ENCODE peak calls at places on chromosomes 13 and 19, in eight cellular contexts. W is left ventricle myocardium inferior, X is epithelial cell of proximal tubule, E is IMR-90, K is AG04449, M is mammary epithelial cell, O is pancreas, T is A549. P is an unnamed sample.

GRCh38 chr13:107842562-107843180 is 372.7 kb downstream of the LIG4 start:
- DNase-seq in M (peak; percentile 30), W (no peak), X (no peak), O (no peak), E (peak; percentile 58), T (no peak), K (no peak), P (no peak)

GRCh38 chr19:7690779-7691258 is 10.2 kb downstream of the TRAPPC5 start:
- DNase-seq in K (no peak), W (no peak), T (no peak), O (no peak), E (no peak), X (no peak), M (no peak), P (no peak)

GRCh38 chr13:44040754-44041100 is 161.0 kb downstream of the LACC1 start:
- DNase-seq in T (no peak), M (no peak), K (peak; percentile 10), W (no peak), E (peak; percentile 48), X (no peak), O (no peak), P (no peak)

GRCh38 chr19:6423499-6424189 is 967 bp downstream of the KHSRP start:
- DNase-seq in W (no peak), T (no peak), K (peak; percentile 4), E (peak; percentile 42), X (no peak), O (no peak), M (peak; percentile 43), P (peak; percentile 54)

GRCh38 chr19:40445945-40446784 is 2.0 kb upstream of the SERTAD3 start:
- DNase-seq in K (no peak), T (peak; percentile 73), X (no peak), W (no peak), M (peak; percentile 64), O (no peak), E (no peak), P (peak; percentile 70)

GRCh38 chr19:4991996-4992698 is 23.2 kb downstream of the KDM4B start:
- DNase-seq in E (no peak), T (no peak), O (no peak), W (no peak), M (no peak), X (no peak), K (no peak), P (no peak)

GRCh38 chr13:109010912-109011311 is 381.5 kb downstream of the MYO16 start:
- DNase-seq in O (no peak), E (no peak), X (no peak), M (no peak), T (no peak), W (no peak), K (no peak), P (no peak)

GRCh38 chr13:41700790-41701310 is 243.5 kb downstream of the RGCC start:
- DNase-seq in X (no peak), W (no peak), M (peak; percentile 35), T (peak; percentile 24), O (peak; percentile 20), K (peak; percentile 41), E (peak; percentile 66), P (peak; percentile 10)

GRCh38 chr13:67841071-67841470 is 610.9 kb upstream of the PCDH9 start:
- DNase-seq in K (no peak), T (no peak), M (no peak), W (no peak), O (no peak), E (no peak), X (no peak), P (no peak)

GRCh38 chr19:15280048-15280725 is 47.9 kb upstream of the EPHX3 start:
- DNase-seq in K (no peak), M (no peak), W (peak; percentile 69), T (no peak), X (no peak), O (no peak), E (peak; percentile 71), P (no peak)

GRCh38 chr19:12156254-12157058 is at the start of gene ZNF625:
- DNase-seq in T (no peak), M (peak; percentile 82), K (peak; percentile 24), W (peak; percentile 91), E (peak; percentile 87), O (peak; percentile 85), X (no peak), P (peak; percentile 88)

GRCh38 chr13:30033681-30034447 is 183.4 kb upstream of the UBL3 start:
- DNase-seq in E (peak; percentile 97), X (no peak), K (peak; percentile 85), W (no peak), M (peak; percentile 66), O (no peak), T (peak; percentile 29), P (peak; percentile 63)

GRCh38 chr19:29678484-29679106 is 13.3 kb downstream of the PLEKHF1 start:
- DNase-seq in T (no peak), E (no peak), M (no peak), O (no peak), X (no peak), K (no peak), W (peak; percentile 86), P (no peak)

GRCh38 chr19:31749231-31749630 is 400.0 kb upstream of the TSHZ3 start:
- DNase-seq in O (no peak), K (no peak), X (no peak), T (no peak), M (no peak), E (no peak), W (no peak), P (no peak)

GRCh38 chr19:31742249-31742648 is 393.0 kb upstream of the TSHZ3 start:
- DNase-seq in X (no peak), K (no peak), E (no peak), O (no peak), M (no peak), T (no peak), W (no peak), P (no peak)

GRCh38 chr19:31745731-31746130 is 396.5 kb upstream of the TSHZ3 start:
- DNase-seq in E (no peak), O (no peak), W (no peak), T (no peak), M (no peak), X (no peak), K (no peak), P (no peak)
- H3K4me3 ChIP-seq in E (no peak overlapping the region), O (no peak overlapping the region), W (no peak overlapping the region), T (no peak overlapping the region), M (no peak overlapping the region), X (no peak overlapping the region), K (no peak overlapping the region), P (no peak overlapping the region)

GRCh38 chr19:3517638-3518037 is 11.5 kb downstream of the FZR1 start:
- DNase-seq in E (no peak), T (no peak), W (no peak), O (no peak), M (no peak), K (no peak), X (no peak), P (no peak)
- TF ChIP-seq CTCF in E (no peak), T (no peak), W (no peak), O (no peak), M (no peak), K (no peak), X (no peak), P (no peak)

DNA sequence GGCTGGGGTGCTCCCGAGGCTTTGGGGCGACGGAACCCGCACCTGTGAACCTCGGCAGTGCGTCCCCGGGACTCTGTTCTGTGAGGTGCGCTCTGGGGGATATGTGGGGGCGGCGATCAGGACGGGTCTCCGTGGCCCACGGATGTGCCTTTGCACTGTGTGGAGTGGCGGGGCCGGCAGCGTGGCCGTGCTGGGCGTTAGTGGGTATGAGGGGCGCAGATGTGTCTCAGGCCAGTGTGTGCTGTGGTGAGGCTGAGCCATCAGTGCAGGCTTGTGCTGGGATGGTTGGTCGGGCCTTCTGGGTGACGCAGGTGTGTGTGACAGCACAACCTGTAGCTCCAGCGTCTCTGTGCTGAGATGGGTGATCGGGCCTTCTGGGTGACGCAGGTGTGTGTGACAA is 16.9 kb downstream of the ZNF331 start:
- DNase-seq in T (no peak), X (no peak), M (no peak), E (no peak), W (no peak), O (no peak), K (no peak), P (no peak)
- H3K4me3 ChIP-seq in T (no peak overlapping the region), X (peak overlapping the region; percentile 68), M (peak overlapping the region; percentile 35), E (peak overlapping the region; percentile 76), W (peak overlapping the region; percentile 74), O (peak overlapping the region; percentile 27), K (peak overlapping the region; percentile 74), P (peak overlapping the region; percentile 50)

DNA sequence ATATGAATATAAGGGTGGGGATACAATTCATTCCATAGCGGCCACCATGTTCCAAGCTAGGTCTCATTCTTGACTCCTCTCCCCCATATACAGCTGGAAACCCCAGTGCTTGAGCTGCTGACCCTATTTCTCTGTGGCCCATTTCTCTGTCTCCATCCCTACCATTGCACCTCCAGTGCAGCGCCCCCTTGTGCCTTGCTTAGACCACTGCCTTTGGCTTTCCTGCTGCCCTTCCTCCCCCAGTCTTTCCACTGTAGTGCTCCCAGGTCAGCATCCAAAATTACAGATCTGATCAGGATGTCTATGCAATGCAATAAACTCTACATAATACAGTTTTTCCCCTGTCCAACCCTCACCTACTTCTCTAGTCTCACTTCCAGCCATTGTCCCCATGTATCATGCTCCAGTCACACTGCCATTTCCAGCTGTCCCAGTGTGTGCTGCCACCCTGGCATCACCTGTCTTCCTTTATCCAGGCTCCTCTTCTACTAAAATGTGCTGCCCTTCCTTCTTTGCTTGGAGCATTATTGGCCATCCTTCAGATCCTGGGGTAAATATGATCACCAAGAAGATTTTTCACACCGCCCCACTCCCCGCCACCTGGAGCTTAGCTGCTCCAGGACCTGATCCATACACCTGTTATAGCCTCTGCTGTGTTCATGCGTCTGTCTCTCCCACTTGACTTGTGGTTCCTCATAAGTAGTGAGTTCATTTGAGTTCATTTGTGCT is 199.4 kb upstream of the IPO5 start:
- DNase-seq in X (no peak), W (no peak), E (no peak), O (no peak), T (no peak), K (no peak), M (no peak), P (no peak)
- TF ChIP-seq CTCF in X (peak; percentile 20), W (no peak), E (no peak), O (no peak), T (no peak), K (no peak), M (no peak), P (no peak)

P was measured in epithelial cell of esophagus.